ENCODE peak calls at places on chromosomes 11 and 22, in four cellular contexts. X is stimulated activated CD4-positive, alpha-beta T cell treated with anti-CD3 and anti-CD28 coated beads, Interleukin-12 subunit alpha, Interleukin-12 subunit beta, amount 100 ng/mL, for 4 hours; C is EL; L is stimulated activated effector memory CD8-positive, alpha-beta T cell treated with anti-CD3 and anti-CD28 coated beads, Interleukin-12 subunit alpha, Interleukin-12 subunit beta, amount 100 ng/mL, for 72 hours. M is an unnamed sample.

GRCh38 chr11:7417328-7417727 is 68.0 kb upstream of the OLFML1 start:
- DNase-seq in X (no peak), C (no peak), L (no peak), M (no peak)

GRCh38 chr11:44572884-44573283 is 7.4 kb downstream of the CD82 start:
- DNase-seq in X (no peak), C (no peak), L (no peak), M (no peak)

GRCh38 chr11:74018331-74019005 is 9.6 kb upstream of the UCP3 start:
- DNase-seq in X (no peak), C (peak), L (no peak), M (no peak)

GRCh38 chr11:116895053-116895757 is 57.8 kb upstream of the APOA1 start:
- DNase-seq in L (no peak), X (no peak), C (no peak), M (no peak)

GRCh38 chr11:45107051-45107450 is 39.4 kb upstream of the PRDM11 start:
- DNase-seq in L (no peak), X (no peak), C (no peak), M (no peak)

GRCh38 chr11:92880391-92880790 is 89.1 kb upstream of the MTNR1B start:
- DNase-seq in L (no peak), C (peak), X (no peak), M (no peak)

GRCh38 chr11:33689089-33689488 is 11.5 kb downstream of the C11orf91 start:
- DNase-seq in X (no peak), L (no peak), C (peak), M (no peak)

GRCh38 chr11:89503422-89503821 is 12.2 kb upstream of the NOX4 start:
- DNase-seq in L (no peak), C (no peak), X (no peak), M (no peak)

GRCh38 chr11:98307827-98308491 is 712.8 kb upstream of the CNTN5 start:
- DNase-seq in C (no peak), X (no peak), L (no peak), M (no peak)

GRCh38 chr11:112658521-112658920 is 302.7 kb upstream of the NCAM1 start:
- DNase-seq in C (no peak), L (no peak), X (no peak), M (no peak)

GRCh38 chr11:6483015-6483414 is 1.7 kb downstream of the TIMM10B start:
- DNase-seq in C (no peak), X (no peak), L (no peak), M (no peak)

GRCh38 chr11:116697011-116697410 is 75.8 kb downstream of the BUD13 start:
- DNase-seq in C (no peak), L (no peak), X (no peak), M (no peak)

GRCh38 chr22:46045459-46046298 is 68.7 kb upstream of the WNT7B start:
- DNase-seq in L (no peak), C (no peak), X (no peak), M (no peak)

GRCh38 chr11:48063424-48063978 is 83.1 kb downstream of the PTPRJ start:
- DNase-seq in X (no peak), C (peak), L (no peak), M (no peak)

GRCh38 chr11:57597461-57597892 is at the start of gene SERPING1:
- DNase-seq in C (no peak), X (no peak), L (no peak), M (no peak)

GRCh38 chr11:2927851-2928604 is 1.2 kb downstream of the PHLDA2 start:
- DNase-seq in C (peak), L (no peak), X (no peak), M (no peak)

GRCh38 chr22:33492210-33492651 is 428.0 kb downstream of the LARGE1 start:
- DNase-seq in X (no peak), L (no peak), C (no peak), M (no peak)

GRCh38 chr22:39471421-39472141 is 14.8 kb downstream of the MGAT3 start:
- DNase-seq in L (no peak), X (no peak), C (peak), M (peak)

GRCh38 chr11:98568011-98568410 is 452.7 kb upstream of the CNTN5 start:
- DNase-seq in C (no peak), L (no peak), X (no peak), M (no peak)

GRCh38 chr11:70733327-70734325 is 335.3 kb downstream of the CTTN start:
- DNase-seq in C (no peak), L (no peak), X (no peak), M (no peak)

GRCh38 chr11:83072689-83073242 is 1.1 kb upstream of the RAB30 start:
- DNase-seq in X (no peak), C (no peak), L (no peak), M (no peak)

GRCh38 chr11:105937331-105937730 is 84.7 kb downstream of the MSANTD4 start:
- DNase-seq in C (peak), L (no peak), X (no peak), M (no peak)

GRCh38 chr11:46333129-46333947 is 13.9 kb upstream of the DGKZ start:
- DNase-seq in X (no peak), C (no peak), L (no peak), M (no peak)

GRCh38 chr22:44351685-44352377 is 39.1 kb upstream of the SHISAL1 start:
- DNase-seq in L (peak), X (no peak), C (peak), M (no peak)

GRCh38 chr11:68120212-68121066 is 749 bp downstream of the CHKA start:
- DNase-seq in C (peak), X (peak), L (no peak), M (no peak)

GRCh38 chr11:71489311-71490043 is 36.5 kb downstream of the NADSYN1 start:
- DNase-seq in L (peak), X (peak), C (peak), M (peak)

GRCh38 chr22:30210235-30210831 is 36.2 kb downstream of the LIF start:
- DNase-seq in L (no peak), X (no peak), C (peak), M (no peak)

GRCh38 chr11:353315-353857 is 15.9 kb upstream of the B4GALNT4 start:
- DNase-seq in X (no peak), C (peak), L (no peak), M (no peak)

GRCh38 chr22:31944700-31945477 is 554 bp downstream of the YWHAH start:
- DNase-seq in L (peak), C (peak), X (peak), M (peak)

M was measured in GM12892.